ENCODE peak calls at places on chromosomes 6 and 20, in ten cellular contexts. D is MM.1S, C is spleen, M is bronchial epithelial cell, W is pancreas, K is right lobe of liver, L is right cardiac atrium, I is psoas muscle, H is GM06990, J is aorta. T is an unnamed sample. For H3K27me3, the result is how much of the 10 kb centered on the place peaks cover.

GRCh38 chr20:37244572-37244957 is 17.0 kb downstream of the GHRH start:
- DNase-seq in D (no peak), C (no peak), M (no peak), W (no peak), K (no peak), L (no peak), I (no peak), H (no peak), J (no peak), T (no peak)

GRCh38 chr6:136968831-136969230 is 46.7 kb downstream of the SLC35D3 start:
- DNase-seq in D (no peak), C (no peak), M (no peak), W (peak), K (no peak), L (peak), I (no peak), H (no peak), J (no peak), T (no peak)

GRCh38 chr20:9608639-9609440 is 94.5 kb downstream of the LAMP5 start:
- DNase-seq in D (no peak), C (no peak), M (peak), W (no peak), K (no peak), L (no peak), I (no peak), H (no peak), J (no peak), T (no peak)

GRCh38 chr6:72953901-72954494 is 271.3 kb downstream of the KHDC1L start:
- DNase-seq in D (no peak), C (no peak), M (peak), W (no peak), K (no peak), L (no peak), I (no peak), H (no peak), J (no peak), T (no peak)

GRCh38 chr20:53824779-53825178 is 231.1 kb upstream of the ZNF217 start:
- DNase-seq in D (no peak), C (no peak), M (no peak), W (no peak), K (no peak), L (no peak), I (no peak), H (no peak), J (no peak), T (no peak)

GRCh38 chr6:25354078-25354940 is 75.1 kb downstream of the CARMIL1 start:
- DNase-seq in D (no peak), C (no peak), M (no peak), W (no peak), K (no peak), L (no peak), I (no peak), H (no peak), J (no peak), T (no peak)

GRCh38 chr20:3670511-3670910 is 7.3 kb upstream of the GFRA4 start:
- DNase-seq in D (no peak), C (no peak), M (no peak), W (no peak), K (no peak), L (no peak), I (no peak), H (no peak), J (no peak), T (no peak)

GRCh38 chr20:59985864-59986263 is 27.6 kb downstream of the CDH26 start:
- DNase-seq in D (no peak), C (no peak), M (no peak), W (no peak), K (no peak), L (peak), I (no peak), H (no peak), J (no peak), T (no peak)

GRCh38 chr6:148457137-148457842 is 114.7 kb downstream of the SASH1 start:
- DNase-seq in D (no peak), C (no peak), M (no peak), W (no peak), K (no peak), L (no peak), I (no peak), H (no peak), J (no peak), T (no peak)

DNA sequence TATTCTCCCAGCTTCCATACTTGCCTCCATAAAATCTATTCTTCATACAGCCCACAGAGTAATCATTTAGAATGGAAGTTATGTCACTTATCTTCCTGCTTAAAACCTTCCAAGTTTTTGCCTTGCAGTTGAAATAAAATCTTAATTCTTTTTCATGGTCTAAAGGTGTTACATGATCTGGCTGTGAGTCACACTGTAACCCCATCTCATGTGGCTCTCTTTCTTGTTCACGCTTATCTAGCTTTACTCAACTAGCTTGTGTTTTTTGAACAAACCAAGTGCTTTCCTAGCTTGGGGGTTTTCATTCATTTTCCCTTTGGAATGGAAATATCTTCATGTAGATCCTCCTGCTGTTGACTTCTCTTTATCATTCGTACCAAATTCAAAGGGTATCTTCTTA is 23.6 kb upstream of the THEMIS start:
- DNase-seq in D (no peak), C (no peak), M (peak), W (no peak), K (no peak), L (no peak), I (no peak), H (no peak), J (no peak), T (no peak)
- H3K27me3 ChIP-seq in D (under half), C (under half), M (under half), W (under half), K (under half), L (under half), I (under half), H (under half), J (under half), T (under half)

GRCh38 chr20:50600281-50600895 is 90.2 kb downstream of the PTPN1 start:
- DNase-seq in D (no peak), C (no peak), M (no peak), W (no peak), K (no peak), L (no peak), I (no peak), H (no peak), J (no peak), T (no peak)
- H3K27me3 ChIP-seq in D (under half), C (under half), M (under half), W (under half), K (under half), L (under half), I (under half), H (under half), J (under half), T (under half)

GRCh38 chr6:150152891-150153876 is 10.3 kb downstream of the PPP1R14C start:
- DNase-seq in D (no peak), C (no peak), M (peak), W (no peak), K (no peak), L (no peak), I (no peak), H (no peak), J (no peak), T (no peak)

GRCh38 chr6:150149146-150149545 is 6.3 kb downstream of the PPP1R14C start:
- DNase-seq in D (no peak), C (no peak), M (no peak), W (no peak), K (no peak), L (no peak), I (no peak), H (no peak), J (no peak), T (no peak)

GRCh38 chr6:150153905-150154492 is 11.2 kb downstream of the PPP1R14C start:
- DNase-seq in D (no peak), C (no peak), M (peak), W (no peak), K (no peak), L (no peak), I (no peak), H (no peak), J (no peak), T (no peak)

GRCh38 chr6:150150821-150151646 is 8.2 kb downstream of the PPP1R14C start:
- DNase-seq in D (no peak), C (no peak), M (no peak), W (no peak), K (no peak), L (no peak), I (no peak), H (no peak), J (no peak), T (no peak)

DNA sequence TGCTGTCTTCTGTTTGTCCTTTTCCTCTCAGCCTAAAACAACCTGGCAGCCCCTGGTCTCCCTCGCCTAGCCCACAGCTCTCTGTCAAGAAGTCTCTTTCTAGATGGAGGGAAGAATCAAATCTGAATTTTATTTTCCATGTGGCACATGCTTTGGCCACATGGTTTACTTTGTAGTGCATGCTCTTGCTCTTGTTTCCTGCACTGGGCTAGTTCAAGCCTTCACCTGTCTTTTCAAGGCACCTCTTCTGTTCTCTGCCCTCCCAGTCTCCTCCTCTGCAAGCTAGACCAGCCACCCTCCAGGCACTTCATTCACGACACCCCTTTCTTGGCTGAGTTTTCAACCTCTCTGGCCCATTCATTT is 7.6 kb downstream of the PPP1R14C start:
- DNase-seq in D (no peak), C (no peak), M (no peak), W (no peak), K (no peak), L (no peak), I (no peak), H (no peak), J (no peak), T (no peak)
- H3K27me3 ChIP-seq in D (under half), C (under half), M (under half), W (under half), K (under half), L (under half), I (under half), H (under half), J (under half), T (under half)

GRCh38 chr20:63544241-63544957 is 3.1 kb downstream of the SRMS start:
- DNase-seq in D (no peak), C (no peak), M (no peak), W (no peak), K (no peak), L (no peak), I (no peak), H (no peak), J (no peak), T (no peak)

GRCh38 chr20:63542696-63543095 is 4.9 kb downstream of the SRMS start:
- DNase-seq in D (no peak), C (peak), M (no peak), W (no peak), K (no peak), L (no peak), I (no peak), H (peak), J (no peak), T (peak)

GRCh38 chr20:63543131-63543530 is 4.4 kb downstream of the SRMS start:
- DNase-seq in D (no peak), C (no peak), M (no peak), W (no peak), K (no peak), L (no peak), I (no peak), H (no peak), J (no peak), T (peak)

GRCh38 chr20:63544958-63545516 is 2.5 kb downstream of the SRMS start:
- DNase-seq in D (no peak), C (no peak), M (peak), W (no peak), K (no peak), L (no peak), I (no peak), H (no peak), J (no peak), T (peak)

GRCh38 chr20:63543733-63544132 is 3.8 kb downstream of the SRMS start:
- DNase-seq in D (no peak), C (no peak), M (no peak), W (no peak), K (no peak), L (no peak), I (no peak), H (no peak), J (no peak), T (no peak)
- H3K27me3 ChIP-seq in D (half or more), C (under half), M (under half), W (under half), K (under half), L (under half), I (under half), H (under half), J (under half), T (under half)

GRCh38 chr6:18314317-18314997 is 50.1 kb upstream of the DEK start:
- DNase-seq in D (no peak), C (no peak), M (no peak), W (no peak), K (no peak), L (no peak), I (no peak), H (no peak), J (no peak), T (no peak)
- H3K27me3 ChIP-seq in D (under half), C (under half), M (under half), W (under half), K (under half), L (under half), I (under half), H (under half), J (under half), T (under half)